ENCODE peak calls at places on chromosomes 16 and 17, in six cellular contexts. One of them, this sample, is unnamed.

GRCh38 chr17:35849469-35850348 is 19.0 kb downstream of the HEATR9 start:
- DNase-seq in activated CD4-positive, CD25-positive, alpha-beta regulatory T cell: peak; percentile 12
- DNase-seq in H1: peak; percentile 31
- DNase-seq in breast epithelium: no peak
- DNase-seq in NCI-H1092 treated with DMSO at 0.1 percent for 48 hours: peak; percentile 32
- DNase-seq in lung: peak; percentile 40
- DNase-seq in this sample: peak; percentile 49

GRCh38 chr17:48504953-48505352 is 25.9 kb downstream of the HOXB1 start:
- DNase-seq in activated CD4-positive, CD25-positive, alpha-beta regulatory T cell: no peak
- DNase-seq in H1: no peak
- DNase-seq in breast epithelium: no peak
- DNase-seq in NCI-H1092 treated with DMSO at 0.1 percent for 48 hours: no peak
- DNase-seq in lung: no peak
- DNase-seq in this sample: no peak

GRCh38 chr17:40251576-40251975 is 32.5 kb downstream of the WIPF2 start:
- DNase-seq in activated CD4-positive, CD25-positive, alpha-beta regulatory T cell: no peak
- DNase-seq in H1: no peak
- DNase-seq in breast epithelium: no peak
- DNase-seq in NCI-H1092 treated with DMSO at 0.1 percent for 48 hours: no peak
- DNase-seq in lung: no peak
- DNase-seq in this sample: no peak

GRCh38 chr17:246851-247421 is 65.5 kb upstream of the DOC2B start:
- DNase-seq in activated CD4-positive, CD25-positive, alpha-beta regulatory T cell: no peak
- DNase-seq in H1: no peak
- DNase-seq in breast epithelium: no peak
- DNase-seq in NCI-H1092 treated with DMSO at 0.1 percent for 48 hours: no peak
- DNase-seq in lung: no peak
- DNase-seq in this sample: no peak

GRCh38 chr16:46961373-46962353 is 11.8 kb downstream of the DNAJA2 start:
- DNase-seq in activated CD4-positive, CD25-positive, alpha-beta regulatory T cell: no peak
- DNase-seq in H1: no peak
- DNase-seq in breast epithelium: no peak
- DNase-seq in NCI-H1092 treated with DMSO at 0.1 percent for 48 hours: no peak
- DNase-seq in lung: no peak
- DNase-seq in this sample: no peak

GRCh38 chr17:38590988-38591758 is 14.6 kb downstream of the SRCIN1 start:
- DNase-seq in activated CD4-positive, CD25-positive, alpha-beta regulatory T cell: no peak
- DNase-seq in H1: no peak
- DNase-seq in breast epithelium: peak; percentile 76
- DNase-seq in NCI-H1092 treated with DMSO at 0.1 percent for 48 hours: peak; percentile 80
- DNase-seq in lung: peak; percentile 54
- DNase-seq in this sample: no peak

GRCh38 chr17:49093131-49093530 is 39.4 kb upstream of the B4GALNT2 start:
- DNase-seq in activated CD4-positive, CD25-positive, alpha-beta regulatory T cell: no peak
- DNase-seq in H1: no peak
- DNase-seq in breast epithelium: no peak
- DNase-seq in NCI-H1092 treated with DMSO at 0.1 percent for 48 hours: no peak
- DNase-seq in lung: no peak
- DNase-seq in this sample: no peak

GRCh38 chr17:70168044-70168978 is 1.0 kb upstream of the KCNJ2 start:
- DNase-seq in activated CD4-positive, CD25-positive, alpha-beta regulatory T cell: no peak
- DNase-seq in H1: peak; percentile 10
- DNase-seq in breast epithelium: peak; percentile 55
- DNase-seq in NCI-H1092 treated with DMSO at 0.1 percent for 48 hours: peak; percentile 67
- DNase-seq in lung: peak; percentile 66
- DNase-seq in this sample: peak; percentile 66

GRCh38 chr17:58364270-58364942 is 12.4 kb upstream of the SUPT4H1 start:
- DNase-seq in activated CD4-positive, CD25-positive, alpha-beta regulatory T cell: no peak
- DNase-seq in H1: no peak
- DNase-seq in breast epithelium: no peak
- DNase-seq in NCI-H1092 treated with DMSO at 0.1 percent for 48 hours: no peak
- DNase-seq in lung: no peak
- DNase-seq in this sample: peak; percentile 45

GRCh38 chr17:13204607-13205237 is 186.9 kb upstream of the ELAC2 start:
- DNase-seq in activated CD4-positive, CD25-positive, alpha-beta regulatory T cell: no peak
- DNase-seq in H1: no peak
- DNase-seq in breast epithelium: no peak
- DNase-seq in NCI-H1092 treated with DMSO at 0.1 percent for 48 hours: no peak
- DNase-seq in lung: no peak
- DNase-seq in this sample: no peak

GRCh38 chr17:64133546-64134215 is 3.7 kb upstream of the ERN1 start:
- DNase-seq in activated CD4-positive, CD25-positive, alpha-beta regulatory T cell: no peak
- DNase-seq in H1: no peak
- DNase-seq in breast epithelium: no peak
- DNase-seq in NCI-H1092 treated with DMSO at 0.1 percent for 48 hours: peak; percentile 74
- DNase-seq in lung: no peak
- DNase-seq in this sample: no peak

GRCh38 chr16:2912330-2913199 is 834 bp downstream of the FLYWCH1 start:
- DNase-seq in activated CD4-positive, CD25-positive, alpha-beta regulatory T cell: no peak
- DNase-seq in H1: no peak
- DNase-seq in breast epithelium: no peak
- DNase-seq in NCI-H1092 treated with DMSO at 0.1 percent for 48 hours: no peak
- DNase-seq in lung: no peak
- DNase-seq in this sample: peak; percentile 53